ENCODE peak calls at places on chromosomes 6 and 20, in nine cellular contexts. Q is left cardiac atrium, F is NCI-H1092, Y is NCI-H69, C is foreskin fibroblast, B is uterus, X is NCI-H446 treated with DMSO at 0.1 percent for 48 hours, R is cardiac muscle cell, L is HFF-Myc. U is an unnamed sample.

GRCh38 chr20:37807491-37807890 is 95.4 kb upstream of the VSTM2L start:
- DNase-seq in F (no peak), Q (no peak), X (no peak), R (no peak), B (no peak), L (no peak), Y (no peak), C (no peak), U (peak; percentile 8)

GRCh38 chr6:26155066-26155925 is 68.1 kb downstream of the HFE start:
- DNase-seq in X (peak; percentile 29), F (no peak), L (no peak), Y (peak; percentile 70), Q (peak; percentile 63), C (no peak), B (peak; percentile 59), R (peak; percentile 17), U (peak; percentile 40)

GRCh38 chr20:45611054-45611453 is 18.5 kb upstream of the WFDC10A start:
- DNase-seq in Q (no peak), R (peak; percentile 78), L (peak; percentile 77), C (peak; percentile 88), F (no peak), X (no peak), Y (no peak), B (no peak), U (peak; percentile 96)

GRCh38 chr6:144411506-144412165 is 126.5 kb downstream of the UTRN start:
- DNase-seq in R (no peak), B (no peak), X (no peak), C (no peak), Y (peak; percentile 50), Q (no peak), L (no peak), F (no peak), U (no peak)

GRCh38 chr6:498795-499231 is 107.3 kb downstream of the IRF4 start:
- DNase-seq in Y (no peak), R (peak; percentile 3), X (no peak), C (no peak), Q (no peak), F (no peak), B (no peak), L (no peak), U (peak; percentile 77)

GRCh38 chr6:63649269-63649668 is 13.7 kb downstream of the PHF3 start:
- DNase-seq in Q (no peak), C (no peak), R (no peak), X (no peak), F (no peak), B (no peak), L (no peak), Y (no peak), U (no peak)

GRCh38 chr20:58747400-58747672 is 54.7 kb downstream of the NPEPL1 start:
- DNase-seq in Q (no peak), Y (no peak), L (no peak), C (no peak), F (no peak), B (no peak), R (no peak), X (no peak), U (no peak)

GRCh38 chr6:17167327-17167979 is 65.6 kb downstream of the STMND1 start:
- DNase-seq in Y (peak; percentile 96), F (no peak), L (peak; percentile 35), X (no peak), R (peak; percentile 57), C (peak; percentile 16), Q (peak; percentile 45), B (no peak), U (no peak)

GRCh38 chr6:36130672-36131516 is 581 bp downstream of the MAPK13 start:
- DNase-seq in B (no peak), Y (peak; percentile 91), L (no peak), C (peak; percentile 20), Q (no peak), X (no peak), F (no peak), R (peak; percentile 59), U (no peak)

GRCh38 chr6:35391240-35391968 is 49.0 kb downstream of the PPARD start:
- DNase-seq in X (no peak), F (no peak), C (peak; percentile 80), L (no peak), Y (no peak), Q (no peak), R (peak; percentile 79), B (no peak), U (no peak)

GRCh38 chr6:16764188-16764950 is 3.1 kb upstream of the ATXN1 start:
- DNase-seq in R (peak; percentile 76), F (no peak), L (no peak), C (no peak), X (peak; percentile 62), B (no peak), Q (no peak), Y (peak; percentile 79), U (peak; percentile 68)

GRCh38 chr20:60447703-60448102 is 489.5 kb downstream of the CDH26 start:
- DNase-seq in X (no peak), Y (no peak), C (no peak), Q (no peak), L (no peak), F (no peak), B (no peak), R (no peak), U (no peak)

GRCh38 chr6:111263837-111264236 is 176.5 kb downstream of the SLC16A10 start:
- DNase-seq in Q (no peak), L (no peak), X (no peak), B (no peak), Y (no peak), C (peak; percentile 73), R (peak; percentile 46), F (no peak), U (peak; percentile 75)

GRCh38 chr6:25630508-25631229 is 21.3 kb upstream of the SCGN start:
- DNase-seq in C (no peak), F (no peak), R (no peak), L (no peak), X (no peak), Q (no peak), B (no peak), Y (peak; percentile 98), U (no peak)

GRCh38 chr6:169508452-169508851 is 193.4 kb downstream of the WDR27 start:
- DNase-seq in C (no peak), Q (no peak), B (no peak), Y (no peak), R (no peak), L (no peak), X (no peak), F (no peak), U (no peak)

GRCh38 chr6:127923135-127923534 is 22.3 kb upstream of the THEMIS start:
- DNase-seq in Q (no peak), R (no peak), B (no peak), C (no peak), X (no peak), Y (peak; percentile 78), F (no peak), L (no peak), U (no peak)

GRCh38 chr6:13696226-13696625 is 15.4 kb downstream of the RANBP9 start:
- DNase-seq in Q (no peak), Y (no peak), X (no peak), R (no peak), L (peak; percentile 38), F (no peak), C (peak; percentile 37), B (no peak), U (no peak)

GRCh38 chr20:62914970-62915457 is 11.3 kb downstream of the DIDO1 start:
- DNase-seq in B (no peak), C (no peak), X (no peak), F (no peak), Q (no peak), R (peak; percentile 64), Y (peak; percentile 65), L (no peak), U (peak; percentile 52)

GRCh38 chr20:38168791-38169589 is 3.9 kb upstream of the TGM2 start:
- DNase-seq in C (no peak), B (no peak), L (no peak), F (no peak), R (no peak), Q (peak; percentile 63), Y (no peak), X (no peak), U (peak; percentile 55)

GRCh38 chr6:51568771-51569170 is 518.6 kb downstream of the PKHD1 start:
- DNase-seq in X (no peak), C (no peak), F (no peak), B (no peak), Q (no peak), L (no peak), R (no peak), Y (peak; percentile 17), U (no peak)

GRCh38 chr6:160791981-160792418 is 90.0 kb downstream of the PLG start:
- DNase-seq in C (no peak), F (no peak), Y (no peak), R (no peak), X (no peak), B (no peak), L (no peak), Q (no peak), U (no peak)

GRCh38 chr6:14674867-14675648 is 557.5 kb downstream of the CD83 start:
- DNase-seq in Y (no peak), C (no peak), F (no peak), Q (no peak), R (no peak), L (no peak), X (no peak), B (no peak), U (no peak)

GRCh38 chr20:31577194-31577593 is 27.9 kb upstream of the ID1 start:
- DNase-seq in L (no peak), F (no peak), Y (no peak), C (no peak), X (no peak), Q (no peak), R (no peak), B (no peak), U (no peak)

GRCh38 chr20:43844778-43845614 is 69.7 kb upstream of the TOX2 start:
- DNase-seq in C (peak; percentile 94), Q (peak; percentile 44), X (no peak), L (peak; percentile 89), B (no peak), R (peak; percentile 91), Y (no peak), F (no peak), U (peak; percentile 40)

U was measured in NB4.